ENCODE peak calls at places on chromosomes 5 and 9, in seven cellular contexts. Q, W, S, O, K, C and J are unnamed samples.

GRCh38 chr9:114382951-114383865 is 4.6 kb downstream of the AKNA start:
- DNase-seq in Q (no peak), O (no peak), S (no peak), W (no peak), K (no peak), C (peak; percentile 41), J (no peak)

GRCh38 chr9:69452110-69452780 is 127.2 kb downstream of the ENTREP1 start:
- DNase-seq in Q (no peak), K (no peak), S (peak; percentile 31), C (no peak), W (no peak), O (no peak), J (no peak)

GRCh38 chr9:135476981-135477380 is 2.6 kb upstream of the PPP1R26 start:
- DNase-seq in O (no peak), C (no peak), S (no peak), Q (no peak), W (no peak), K (no peak), J (no peak)

GRCh38 chr5:6541256-6542013 is 91.4 kb downstream of the NSUN2 start:
- DNase-seq in Q (no peak), O (no peak), W (no peak), S (no peak), C (no peak), K (no peak), J (no peak)

GRCh38 chr5:55993628-55994501 is 898 bp downstream of the IL6ST start:
- DNase-seq in S (peak; percentile 37), W (peak; percentile 35), Q (no peak), O (no peak), K (no peak), C (no peak), J (peak; percentile 3)

GRCh38 chr5:76403713-76403962 is 553 bp downstream of the IQGAP2 start:
- DNase-seq in W (no peak), K (no peak), S (peak; percentile 28), Q (no peak), O (no peak), C (no peak), J (no peak)

GRCh38 chr9:77897292-77897691 is 134.3 kb downstream of the GNAQ start:
- DNase-seq in S (peak; percentile 12), C (no peak), Q (no peak), O (no peak), K (no peak), W (peak; percentile 1), J (peak; percentile 65)

GRCh38 chr5:161165998-161166660 is 314.1 kb upstream of the ATP10B start:
- DNase-seq in Q (no peak), C (no peak), S (no peak), W (no peak), K (no peak), O (no peak), J (no peak)

GRCh38 chr9:68631811-68632210 is 73.2 kb upstream of the PIP5K1B start:
- DNase-seq in C (no peak), S (no peak), Q (no peak), K (no peak), O (no peak), W (no peak), J (no peak)

GRCh38 chr5:62132279-62132678 is 173.7 kb upstream of the KIF2A start:
- DNase-seq in W (no peak), S (no peak), O (no peak), K (no peak), C (no peak), Q (no peak), J (no peak)

GRCh38 chr5:125298258-125298657 is 551.8 kb upstream of the ZNF608 start:
- DNase-seq in C (no peak), S (no peak), O (no peak), W (no peak), K (no peak), Q (no peak), J (no peak)

GRCh38 chr5:74212336-74212735 is 428.2 kb downstream of the ENC1 start:
- DNase-seq in O (no peak), C (no peak), K (no peak), Q (peak; percentile 26), S (peak; percentile 35), W (peak; percentile 35), J (peak; percentile 56)

GRCh38 chr5:141513627-141514329 is 24.9 kb downstream of the PCDHGC5 start:
- DNase-seq in C (no peak), K (no peak), W (peak; percentile 91), Q (no peak), O (peak; percentile 71), S (peak; percentile 72), J (peak; percentile 94)

GRCh38 chr5:74851684-74852353 is 14.4 kb downstream of the FAM169A start:
- DNase-seq in W (no peak), O (no peak), C (peak; percentile 10), S (peak; percentile 73), K (no peak), Q (no peak), J (no peak)

GRCh38 chr9:17291766-17292165 is 156.9 kb downstream of the CNTLN start:
- DNase-seq in C (no peak), Q (no peak), O (no peak), W (no peak), S (no peak), K (no peak), J (no peak)

GRCh38 chr5:94433393-94434149 is 184.8 kb downstream of the KIAA0825 start:
- DNase-seq in S (peak; percentile 83), K (no peak), W (no peak), O (no peak), C (peak; percentile 93), Q (peak; percentile 73), J (peak; percentile 5)

GRCh38 chr9:136671646-136672430 is 9.1 kb downstream of the EGFL7 start:
- DNase-seq in W (peak; percentile 58), Q (no peak), O (no peak), K (peak; percentile 93), S (peak; percentile 66), C (no peak), J (peak; percentile 64)

GRCh38 chr9:109699019-109699418 is 81.0 kb upstream of the PALM2AKAP2 start:
- DNase-seq in K (no peak), C (peak; percentile 12), S (no peak), Q (no peak), W (no peak), O (no peak), J (no peak)

GRCh38 chr5:169374761-169375160 is 73.8 kb upstream of the SLIT3 start:
- DNase-seq in S (no peak), K (no peak), Q (no peak), W (no peak), C (no peak), O (no peak), J (no peak)

GRCh38 chr9:136589766-136590740 is 44.2 kb upstream of the NOTCH1 start:
- DNase-seq in O (no peak), Q (no peak), W (no peak), C (no peak), S (no peak), K (no peak), J (no peak)

GRCh38 chr9:133888048-133888778 is 103.9 kb downstream of the VAV2 start:
- DNase-seq in K (peak; percentile 77), W (no peak), O (no peak), C (no peak), Q (no peak), S (no peak), J (no peak)

GRCh38 chr5:116778015-116778414 is 203.4 kb upstream of the SEMA6A start:
- DNase-seq in C (no peak), S (peak; percentile 24), W (no peak), Q (no peak), O (no peak), K (no peak), J (peak; percentile 35)

GRCh38 chr9:109440117-109440515 is 58.0 kb downstream of the PTPN3 start:
- DNase-seq in S (no peak), K (no peak), O (no peak), Q (no peak), C (no peak), W (no peak), J (no peak)

GRCh38 chr9:4020038-4020746 is 279.7 kb downstream of the GLIS3 start:
- DNase-seq in K (no peak), C (no peak), O (no peak), S (no peak), W (no peak), Q (no peak), J (no peak)

GRCh38 chr9:21002040-21002439 is 29.4 kb downstream of the HACD4 start:
- DNase-seq in S (peak; percentile 9), Q (no peak), C (no peak), W (no peak), O (no peak), K (no peak), J (peak; percentile 4)

GRCh38 chr5:129664336-129664937 is 83.5 kb upstream of the MINAR2 start:
- DNase-seq in C (no peak), Q (peak; percentile 39), W (peak; percentile 41), S (peak; percentile 68), O (no peak), K (no peak), J (peak; percentile 78)

GRCh38 chr9:136010176-136010575 is 49.0 kb upstream of the UBAC1 start:
- DNase-seq in K (no peak), W (no peak), S (no peak), Q (no peak), O (no peak), C (no peak), J (no peak)

GRCh38 chr5:142053434-142054253 is 40.8 kb upstream of the GNPDA1 start:
- DNase-seq in W (no peak), Q (peak; percentile 27), S (no peak), C (peak; percentile 86), K (no peak), O (no peak), J (peak; percentile 98)

GRCh38 chr5:140038373-140038957 is 4.6 kb downstream of the NRG2 start:
- DNase-seq in W (no peak), S (peak; percentile 34), Q (no peak), O (no peak), K (no peak), C (no peak), J (no peak)

GRCh38 chr5:176810084-176810597 is at the start of gene UNC5A:
- DNase-seq in W (peak; percentile 47), Q (peak; percentile 63), C (peak; percentile 5), O (no peak), S (peak; percentile 76), K (peak; percentile 86), J (peak; percentile 63)

GRCh38 chr9:36543916-36544315 is 28.8 kb upstream of the MELK start:
- DNase-seq in S (no peak), Q (no peak), W (no peak), K (no peak), O (no peak), C (peak; percentile 21), J (no peak)

GRCh38 chr5:132134384-132134783 is 60.8 kb downstream of the CSF2 start:
- DNase-seq in K (no peak), W (no peak), C (no peak), O (no peak), Q (peak; percentile 8), S (peak; percentile 57), J (no peak)

GRCh38 chr9:100686420-100686819 is 108.5 kb downstream of the CAVIN4 start:
- DNase-seq in K (no peak), O (no peak), S (no peak), Q (no peak), C (no peak), W (no peak), J (no peak)

GRCh38 chr5:112149727-112150126 is 269.4 kb downstream of the EPB41L4A start:
- DNase-seq in O (no peak), K (no peak), W (no peak), C (no peak), S (no peak), Q (no peak), J (no peak)